ENCODE peak calls at places on chromosomes 11 and 22, in five cellular contexts. X is esophagus squamous epithelium; E is tibial nerve; O is CD4-positive, CD25-positive, alpha-beta regulatory T cell; N is iPS DF 6.9. Y is an unnamed sample.

GRCh38 chr22:49305966-49306631 is 521.6 kb downstream of the BRD1 start:
- DNase-seq in E (no peak), X (no peak), N (no peak), O (no peak), Y (no peak)

GRCh38 chr11:75490221-75491181 is 35.2 kb downstream of the GDPD5 start:
- DNase-seq in X (no peak), O (no peak), N (peak; percentile 50), E (no peak), Y (no peak)

GRCh38 chr11:19359425-19360000 is 118.8 kb upstream of the E2F8 start:
- DNase-seq in O (no peak), E (no peak), X (no peak), N (no peak), Y (no peak)

GRCh38 chr22:46150615-46151423 is 493 bp downstream of the PPARA start:
- DNase-seq in N (no peak), O (peak; percentile 52), E (no peak), X (no peak), Y (no peak)

GRCh38 chr11:91374794-91375193 is 849.8 kb upstream of the FAT3 start:
- DNase-seq in N (no peak), X (no peak), E (no peak), O (no peak), Y (no peak)

GRCh38 chr22:43007519-43008102 is 7.3 kb downstream of the PACSIN2 start:
- DNase-seq in O (no peak), X (no peak), E (no peak), N (no peak), Y (no peak)

GRCh38 chr11:96086111-96086510 is 162.2 kb upstream of the MTMR2 start:
- DNase-seq in N (no peak), E (no peak), O (no peak), X (no peak), Y (no peak)

GRCh38 chr22:26849575-26849974 is 192.2 kb downstream of the MIAT start:
- DNase-seq in X (no peak), E (no peak), O (no peak), N (no peak), Y (no peak)

GRCh38 chr22:36286096-36286957 is 33.4 kb downstream of the APOL1 start:
- DNase-seq in E (peak; percentile 74), O (peak; percentile 40), N (peak; percentile 64), X (no peak), Y (no peak)

GRCh38 chr11:128291835-128292234 is 295.5 kb downstream of the ETS1 start:
- DNase-seq in X (no peak), O (peak; percentile 32), E (no peak), N (no peak), Y (no peak)

GRCh38 chr11:115368616-115369015 is 135.6 kb downstream of the CADM1 start:
- DNase-seq in X (no peak), O (no peak), E (no peak), N (no peak), Y (no peak)

GRCh38 chr11:74233683-74234082 is 62.6 kb downstream of the PPME1 start:
- DNase-seq in X (no peak), E (no peak), N (no peak), O (no peak), Y (no peak)

GRCh38 chr11:75810637-75811383 is 4.2 kb upstream of the UVRAG start:
- DNase-seq in E (no peak), N (no peak), X (no peak), O (no peak), Y (no peak)

GRCh38 chr11:129854229-129854805 is 38.7 kb downstream of the TMEM45B start:
- DNase-seq in X (no peak), O (no peak), N (no peak), E (no peak), Y (no peak)

GRCh38 chr11:48005133-48005532 is 24.8 kb downstream of the PTPRJ start:
- DNase-seq in O (no peak), E (no peak), N (no peak), X (no peak), Y (no peak)

GRCh38 chr11:11513438-11513837 is 108.4 kb downstream of the GALNT18 start:
- DNase-seq in N (no peak), E (no peak), X (no peak), O (no peak), Y (no peak)

GRCh38 chr11:1054143-1055108 is 17.9 kb upstream of the MUC6 start:
- DNase-seq in N (no peak), O (no peak), E (no peak), X (no peak), Y (no peak)

GRCh38 chr11:125171974-125172373 is 7.4 kb downstream of the PKNOX2 start:
- DNase-seq in X (no peak), N (no peak), O (no peak), E (no peak), Y (no peak)

GRCh38 chr11:121534131-121535093 is 81.6 kb upstream of the SORL1-AS1 start:
- DNase-seq in N (no peak), O (no peak), X (no peak), E (no peak), Y (no peak)

GRCh38 chr11:19719960-19720359 is 7.3 kb downstream of the NAV2 start:
- DNase-seq in O (no peak), X (no peak), E (no peak), N (no peak), Y (no peak)

GRCh38 chr11:84905411-84905810 is 721.7 kb downstream of the DLG2 start:
- DNase-seq in O (no peak), X (no peak), E (no peak), N (no peak), Y (no peak)

GRCh38 chr22:24827305-24827704 is 21.3 kb downstream of the SGSM1 start:
- DNase-seq in N (no peak), E (no peak), O (no peak), X (no peak), Y (no peak)

GRCh38 chr11:61536676-61537270 is 28.2 kb downstream of the LRRC10B start:
- DNase-seq in X (no peak), N (no peak), E (no peak), O (no peak), Y (no peak)

GRCh38 chr22:20058989-20059770 is 20.9 kb upstream of the DGCR8 start:
- DNase-seq in N (no peak), O (no peak), E (no peak), X (no peak), Y (no peak)
- H3K36me3 ChIP-seq in N (no peaks in the 10 kb centered on the region), O (peaks cover 56% of the 10 kb centered on the region), E (peaks cover 94% of the 10 kb centered on the region), X (peaks cover 23% of the 10 kb centered on the region), Y (peaks cover 2% of the 10 kb centered on the region)

GRCh38 chr11:65112551-65113360 is 1.1 kb downstream of the TM7SF2 start:
- DNase-seq in E (no peak), O (peak; percentile 62), X (no peak), N (no peak), Y (no peak)

GRCh38 chr11:65111537-65112225 is at the start of gene TM7SF2:
- DNase-seq in E (peak; percentile 93), N (peak; percentile 79), X (peak; percentile 76), O (peak; percentile 92), Y (no peak)

GRCh38 chr11:65112226-65112550 is 516 bp downstream of the TM7SF2 start:
- DNase-seq in X (no peak), N (no peak), O (no peak), E (no peak), Y (no peak)

GRCh38 chr11:65110354-65110861 is 1.3 kb upstream of the TM7SF2 start:
- DNase-seq in E (peak; percentile 83), X (peak; percentile 61), O (peak; percentile 86), N (no peak), Y (no peak)

DNA sequence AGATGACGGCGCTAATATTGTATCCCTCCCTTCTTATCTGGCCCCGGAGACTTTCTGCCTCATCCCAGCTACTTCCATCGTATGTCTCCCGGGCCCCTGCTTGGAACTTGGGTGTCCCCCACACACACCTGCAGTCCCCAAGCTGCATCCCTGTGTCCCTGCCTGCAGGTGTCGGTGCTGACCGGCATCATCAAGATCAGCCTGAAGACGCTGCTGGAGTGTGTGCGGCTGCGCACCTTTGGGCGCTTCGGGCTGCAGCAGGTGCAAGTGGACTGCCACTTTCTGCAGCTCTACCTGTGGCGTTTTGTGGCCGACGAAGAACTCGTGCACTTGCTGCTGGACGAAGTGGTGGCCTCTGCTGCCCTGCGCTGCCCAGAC is 524 bp upstream of the TM7SF2 start:
- DNase-seq in X (no peak), O (no peak), N (no peak), E (no peak), Y (no peak)
- H3K4me3 ChIP-seq in X (peak overlapping the region; percentile 58), O (no peak overlapping the region), N (no peak overlapping the region), E (peak overlapping the region; percentile 58), Y (no peak overlapping the region)

GRCh38 chr22:31526275-31526674 is 29.9 kb downstream of the SFI1 start:
- DNase-seq in E (no peak), X (no peak), N (no peak), O (no peak), Y (no peak)
- H3K36me3 ChIP-seq in E (peaks cover 3% of the 10 kb centered on the region), X (no peaks in the 10 kb centered on the region), N (no peaks in the 10 kb centered on the region), O (peaks cover 50% of the 10 kb centered on the region), Y (no peaks in the 10 kb centered on the region)

GRCh38 chr11:120326228-120326627 is 1.1 kb downstream of the TLCD5 start:
- DNase-seq in O (no peak), X (no peak), E (no peak), N (no peak), Y (no peak)
- H3K4me3 ChIP-seq in O (peak overlapping the region; percentile 8), X (peak overlapping the region; percentile 78), E (peak overlapping the region; percentile 67), N (no peak overlapping the region), Y (peak overlapping the region; percentile 75)

GRCh38 chr11:72238492-72239295 is 5.3 kb downstream of the PHOX2A start:
- DNase-seq in N (no peak), E (no peak), X (no peak), O (no peak), Y (no peak)
- H3K36me3 ChIP-seq in N (peaks cover 16% of the 10 kb centered on the region), E (peaks cover 44% of the 10 kb centered on the region), X (peaks cover 17% of the 10 kb centered on the region), O (peaks cover 19% of the 10 kb centered on the region), Y (peaks cover 10% of the 10 kb centered on the region)

DNA sequence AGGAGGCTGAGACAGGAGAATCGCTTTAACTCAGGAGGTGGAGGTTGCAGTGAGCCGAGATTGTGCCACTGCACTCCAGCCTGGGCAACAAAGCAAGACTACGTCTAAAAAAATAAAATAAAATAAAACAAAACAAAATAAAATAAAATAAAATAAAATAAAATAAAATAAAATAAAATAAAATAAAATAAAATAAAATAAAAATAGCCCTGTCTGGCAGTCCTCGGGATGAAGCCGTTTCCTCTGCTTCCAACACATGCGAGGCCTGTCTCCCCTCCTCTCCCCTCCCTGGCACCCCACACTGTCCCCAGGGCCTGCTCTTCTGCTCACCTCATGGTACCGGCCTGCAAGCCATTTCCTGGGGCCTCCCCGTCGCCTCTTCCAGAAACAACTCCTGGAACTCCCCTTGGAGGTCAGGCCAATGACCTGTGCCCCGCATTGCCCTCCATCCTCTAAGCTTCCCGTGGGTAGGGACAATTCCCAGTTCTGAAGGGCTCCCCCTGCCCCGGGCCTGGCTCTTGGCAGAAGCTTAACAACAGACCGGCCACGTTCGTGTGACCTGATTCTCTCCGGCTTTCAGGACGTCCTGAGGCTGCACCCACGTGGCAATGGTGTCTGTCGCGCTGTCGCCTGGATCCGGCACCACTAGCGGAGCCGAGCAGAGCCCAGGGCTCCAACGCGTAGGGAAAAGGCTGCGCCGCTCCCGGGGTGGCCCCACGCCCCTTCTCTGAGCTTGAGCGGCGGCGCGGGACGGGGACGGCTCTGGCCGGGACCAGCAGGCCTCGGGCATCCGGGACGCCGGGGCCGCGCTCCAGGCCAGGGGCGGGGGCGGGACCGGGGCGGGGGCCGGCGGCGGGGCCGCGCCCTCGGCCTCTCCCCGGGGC is 456 bp upstream of the PARVB start:
- DNase-seq in N (no peak), O (no peak), E (no peak), X (no peak), Y (no peak)
- H3K4me3 ChIP-seq in N (peak overlapping the region; percentile 64), O (peak overlapping the region; percentile 37), E (peak overlapping the region; percentile 55), X (peak overlapping the region; percentile 65), Y (peak overlapping the region; percentile 48)